ENCODE peak calls at places on chromosomes 7 and 10, in eight cellular contexts. I is cardiac muscle cell, A is Peyer's patch, N is heart left ventricle, U is ovary, M is HAP-1, G is IMR-90, E is mucosa of descending colon. R is an unnamed sample. For H3K4me1, the result is how much of the 10 kb centered on the place peaks cover.

GRCh38 chr7:130463553-130464434 is 23.0 kb upstream of the CEP41 start:
- DNase-seq in I (no peak), A (no peak), N (no peak), U (no peak), M (no peak), G (no peak), E (no peak), R (no peak)

GRCh38 chr10:97553575-97554100 is 18.9 kb upstream of the ANKRD2 start:
- DNase-seq in I (peak), A (peak), N (peak), U (peak), M (peak), G (peak), E (no peak), R (peak)

GRCh38 chr7:112292162-112292561 is 85.7 kb downstream of the ZNF277 start:
- DNase-seq in I (no peak), A (no peak), N (no peak), U (no peak), M (no peak), G (no peak), E (no peak), R (no peak)

GRCh38 chr7:87420173-87420572 is 55.3 kb downstream of the ABCB4 start:
- DNase-seq in I (no peak), A (no peak), N (no peak), U (no peak), M (no peak), G (no peak), E (no peak), R (peak)

GRCh38 chr7:469591-469961 is 50.1 kb downstream of the PDGFA start:
- DNase-seq in I (no peak), A (peak), N (no peak), U (peak), M (no peak), G (no peak), E (peak), R (no peak)

GRCh38 chr7:122632238-122632637 is 66.7 kb downstream of the RNF133 start:
- DNase-seq in I (no peak), A (no peak), N (no peak), U (no peak), M (no peak), G (no peak), E (no peak), R (no peak)

GRCh38 chr10:7408494-7409044 is 2.3 kb downstream of the SFMBT2 start:
- DNase-seq in I (peak), A (peak), N (peak), U (peak), M (peak), G (peak), E (peak), R (peak)

GRCh38 chr7:116528008-116528789 is 3.4 kb downstream of the CAV1 start:
- DNase-seq in I (peak), A (peak), N (peak), U (peak), M (no peak), G (peak), E (peak), R (no peak)

GRCh38 chr7:18505870-18506460 is 10.4 kb downstream of the HDAC9 start:
- DNase-seq in I (peak), A (no peak), N (no peak), U (no peak), M (no peak), G (peak), E (no peak), R (no peak)

GRCh38 chr7:138089080-138089901 is 13.0 kb downstream of the AKR1D1 start:
- DNase-seq in I (peak), A (no peak), N (no peak), U (no peak), M (no peak), G (no peak), E (no peak), R (no peak)

GRCh38 chr10:61157182-61157581 is 213.2 kb upstream of the RHOBTB1 start:
- DNase-seq in I (peak), A (no peak), N (no peak), U (no peak), M (no peak), G (no peak), E (no peak), R (no peak)

GRCh38 chr7:117248810-117249209 is 74.0 kb downstream of the WNT2 start:
- DNase-seq in I (peak), A (no peak), N (no peak), U (no peak), M (no peak), G (peak), E (no peak), R (no peak)

GRCh38 chr7:13751771-13752170 is 237.7 kb downstream of the ETV1 start:
- DNase-seq in I (no peak), A (no peak), N (no peak), U (no peak), M (no peak), G (no peak), E (no peak), R (no peak)

DNA sequence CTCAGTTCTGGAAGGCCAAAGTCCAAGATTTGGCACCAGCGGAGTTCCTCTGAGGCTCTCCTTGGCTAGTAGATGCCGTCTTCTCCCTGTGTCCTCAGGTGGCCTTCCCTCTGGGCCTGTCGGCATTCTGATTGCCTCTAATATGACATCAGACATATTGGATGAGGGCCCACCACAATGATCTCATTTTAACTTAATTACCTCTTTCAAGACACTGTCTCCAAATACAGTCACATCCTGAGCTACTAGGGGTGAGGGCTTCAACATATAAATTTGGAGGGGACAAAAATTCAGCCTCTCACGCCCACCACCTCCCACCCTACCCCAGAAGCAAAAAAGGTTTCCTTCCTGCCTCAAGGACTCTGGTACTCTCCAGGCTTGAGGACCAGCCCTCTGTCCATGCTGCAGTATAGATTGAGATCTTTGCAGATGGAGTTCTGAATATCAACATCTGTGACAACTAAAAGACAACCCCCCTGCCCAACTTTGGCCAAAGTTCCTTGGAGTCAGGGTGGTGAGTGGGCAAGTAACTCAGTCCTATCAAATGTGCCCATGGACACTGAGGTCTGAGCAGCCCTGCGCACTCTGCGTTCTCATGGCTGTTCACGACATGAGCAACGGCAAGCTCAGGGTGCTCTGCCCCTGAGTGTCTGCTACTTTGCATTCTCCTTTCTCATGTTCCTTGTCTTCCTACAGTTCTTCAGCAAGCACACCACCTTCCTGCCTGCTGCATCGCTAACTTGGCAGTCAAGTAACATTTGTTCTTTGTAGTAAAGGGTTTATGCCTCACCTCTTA is 11.5 kb downstream of the TMEM176B start:
- DNase-seq in I (peak), A (peak), N (peak), U (peak), M (no peak), G (peak), E (no peak), R (no peak)
- H3K4me1 ChIP-seq in I (half or more), A (half or more), N (under half), U (under half), M (under half), G (under half), E (under half), R (under half)

DNA sequence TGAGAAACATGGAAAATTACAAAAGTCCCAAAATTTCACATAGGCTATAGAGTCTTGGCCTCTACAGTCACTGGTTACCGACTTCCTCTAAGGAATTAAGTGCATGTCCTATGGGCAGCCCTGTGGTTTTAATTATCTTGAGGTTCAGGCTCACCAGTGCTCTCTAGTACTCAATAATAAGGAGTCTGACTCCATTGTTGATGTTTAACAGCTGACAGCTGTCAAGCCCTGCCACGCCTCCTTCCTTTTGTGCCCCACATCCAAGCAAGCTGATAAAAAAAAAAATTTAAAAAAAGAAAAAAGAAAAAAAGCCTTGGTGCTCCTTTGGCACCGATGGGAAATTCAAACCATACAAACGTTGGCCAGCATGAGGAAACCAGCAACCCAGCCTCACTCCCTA is 70.7 kb upstream of the CCDC71L start:
- DNase-seq in I (peak), A (no peak), N (no peak), U (no peak), M (no peak), G (no peak), E (peak), R (no peak)
- H3K4me1 ChIP-seq in I (under half), A (under half), N (under half), U (under half), M (under half), G (under half), E (under half), R (under half)

GRCh38 chr7:132061931-132062330 is 505.5 kb upstream of the PODXL start:
- DNase-seq in I (no peak), A (no peak), N (no peak), U (no peak), M (no peak), G (peak), E (no peak), R (no peak)

GRCh38 chr7:132066776-132067175 is 509.5 kb downstream of the PLXNA4 start:
- DNase-seq in I (peak), A (no peak), N (peak), U (peak), M (no peak), G (peak), E (no peak), R (no peak)

GRCh38 chr7:132065973-132066611 is 509.7 kb upstream of the PODXL start:
- DNase-seq in I (no peak), A (no peak), N (no peak), U (no peak), M (no peak), G (no peak), E (no peak), R (no peak)

GRCh38 chr7:132063800-132064199 is 507.4 kb upstream of the PODXL start:
- DNase-seq in I (no peak), A (no peak), N (no peak), U (no peak), M (no peak), G (no peak), E (no peak), R (no peak)

GRCh38 chr7:132065193-132065972 is 509.0 kb upstream of the PODXL start:
- DNase-seq in I (peak), A (no peak), N (peak), U (peak), M (no peak), G (peak), E (no peak), R (no peak)
- H3K4me1 ChIP-seq in I (under half), A (under half), N (under half), U (under half), M (under half), G (under half), E (under half), R (under half)

GRCh38 chr10:10514790-10515189 is 502.9 kb upstream of the CELF2 start:
- DNase-seq in I (no peak), A (no peak), N (no peak), U (no peak), M (no peak), G (no peak), E (no peak), R (no peak)

GRCh38 chr10:10516731-10517130 is 500.9 kb upstream of the CELF2 start:
- DNase-seq in I (no peak), A (no peak), N (no peak), U (no peak), M (no peak), G (no peak), E (no peak), R (no peak)

GRCh38 chr10:10517866-10518265 is 499.8 kb upstream of the CELF2 start:
- DNase-seq in I (no peak), A (no peak), N (no peak), U (no peak), M (no peak), G (no peak), E (no peak), R (no peak)

GRCh38 chr10:10513067-10513466 is 504.6 kb upstream of the CELF2 start:
- DNase-seq in I (no peak), A (no peak), N (no peak), U (no peak), M (no peak), G (no peak), E (no peak), R (no peak)

GRCh38 chr10:10515479-10516204 is 502.0 kb upstream of the CELF2 start:
- DNase-seq in I (peak), A (no peak), N (no peak), U (no peak), M (no peak), G (no peak), E (no peak), R (no peak)
- H3K4me1 ChIP-seq in I (under half), A (under half), N (under half), U (under half), M (under half), G (under half), E (under half), R (under half)

R was measured in Karpas-422.